ENCODE peak calls at places on chromosomes 2 and 18, in five cellular contexts. One of them, this sample, is unnamed. For H3K9me3, the result is how much of the 10 kb centered on the place peaks cover.

GRCh38 chr2:125837108-125837507 is 818.9 kb upstream of the GYPC start:
- DNase-seq in heart right ventricle: no peak
- DNase-seq in Peyer's patch: no peak
- DNase-seq in cardiac muscle cell: no peak
- DNase-seq in A549: no peak
- DNase-seq in this sample: no peak

GRCh38 chr18:77124452-77124922 is 8.1 kb downstream of the MBP start:
- DNase-seq in heart right ventricle: no peak
- DNase-seq in Peyer's patch: peak
- DNase-seq in cardiac muscle cell: no peak
- DNase-seq in A549: no peak
- DNase-seq in this sample: no peak

GRCh38 chr2:241722896-241723454 is 11.5 kb upstream of the D2HGDH start:
- DNase-seq in heart right ventricle: no peak
- DNase-seq in Peyer's patch: no peak
- DNase-seq in cardiac muscle cell: no peak
- DNase-seq in A549: no peak
- DNase-seq in this sample: no peak

GRCh38 chr2:36800381-36800780 is 103.9 kb downstream of the VIT start:
- DNase-seq in heart right ventricle: no peak
- DNase-seq in Peyer's patch: no peak
- DNase-seq in cardiac muscle cell: no peak
- DNase-seq in A549: no peak
- DNase-seq in this sample: no peak

GRCh38 chr2:124804014-124804940 is 779.2 kb downstream of the CNTNAP5 start:
- DNase-seq in heart right ventricle: no peak
- DNase-seq in Peyer's patch: peak
- DNase-seq in cardiac muscle cell: peak
- DNase-seq in A549: peak
- DNase-seq in this sample: peak

GRCh38 chr2:12636837-12637581 is 79.7 kb upstream of the TRIB2 start:
- DNase-seq in heart right ventricle: no peak
- DNase-seq in Peyer's patch: no peak
- DNase-seq in cardiac muscle cell: peak
- DNase-seq in A549: no peak
- DNase-seq in this sample: no peak

GRCh38 chr2:73766349-73766748 is 13.6 kb downstream of the DUSP11 start:
- DNase-seq in heart right ventricle: no peak
- DNase-seq in Peyer's patch: no peak
- DNase-seq in cardiac muscle cell: no peak
- DNase-seq in A549: no peak
- DNase-seq in this sample: no peak

GRCh38 chr2:147425437-147426038 is 419.3 kb upstream of the ACVR2A start:
- DNase-seq in heart right ventricle: no peak
- DNase-seq in Peyer's patch: no peak
- DNase-seq in cardiac muscle cell: no peak
- DNase-seq in A549: no peak
- DNase-seq in this sample: no peak

GRCh38 chr2:9170458-9171130 is 36.0 kb upstream of the ASAP2 start:
- DNase-seq in heart right ventricle: no peak
- DNase-seq in Peyer's patch: no peak
- DNase-seq in cardiac muscle cell: no peak
- DNase-seq in A549: no peak
- DNase-seq in this sample: no peak

GRCh38 chr18:12750076-12750707 is 47.4 kb downstream of the PSMG2 start:
- DNase-seq in heart right ventricle: no peak
- DNase-seq in Peyer's patch: no peak
- DNase-seq in cardiac muscle cell: no peak
- DNase-seq in A549: no peak
- DNase-seq in this sample: no peak

GRCh38 chr2:26355038-26355995 is 8.7 kb upstream of the ADGRF3 start:
- DNase-seq in heart right ventricle: no peak
- DNase-seq in Peyer's patch: no peak
- DNase-seq in cardiac muscle cell: no peak
- DNase-seq in A549: peak
- DNase-seq in this sample: no peak

GRCh38 chr2:30912056-30912455 is 104.8 kb upstream of the CAPN13 start:
- DNase-seq in heart right ventricle: no peak
- DNase-seq in Peyer's patch: no peak
- DNase-seq in cardiac muscle cell: no peak
- DNase-seq in A549: no peak
- DNase-seq in this sample: no peak

GRCh38 chr2:134728163-134728562 is 9.4 kb upstream of the TMEM163 start:
- DNase-seq in heart right ventricle: no peak
- DNase-seq in Peyer's patch: no peak
- DNase-seq in cardiac muscle cell: no peak
- DNase-seq in A549: no peak
- DNase-seq in this sample: no peak

GRCh38 chr2:162524192-162524591 is 180.3 kb downstream of the GCA start:
- DNase-seq in heart right ventricle: no peak
- DNase-seq in Peyer's patch: no peak
- DNase-seq in cardiac muscle cell: peak
- DNase-seq in A549: no peak
- DNase-seq in this sample: peak

GRCh38 chr2:112625474-112626114 is 20.1 kb upstream of the SLC20A1 start:
- DNase-seq in heart right ventricle: no peak
- DNase-seq in Peyer's patch: no peak
- DNase-seq in cardiac muscle cell: no peak
- DNase-seq in A549: no peak
- DNase-seq in this sample: no peak

GRCh38 chr2:112621792-112622527 is 23.8 kb upstream of the SLC20A1 start:
- DNase-seq in heart right ventricle: no peak
- DNase-seq in Peyer's patch: no peak
- DNase-seq in cardiac muscle cell: no peak
- DNase-seq in A549: no peak
- DNase-seq in this sample: no peak

GRCh38 chr2:112623913-112624777 is 21.6 kb upstream of the SLC20A1 start:
- DNase-seq in heart right ventricle: peak
- DNase-seq in Peyer's patch: peak
- DNase-seq in cardiac muscle cell: no peak
- DNase-seq in A549: no peak
- DNase-seq in this sample: no peak

GRCh38 chr2:112626604-112627059 is 19.1 kb upstream of the SLC20A1 start:
- DNase-seq in heart right ventricle: peak
- DNase-seq in Peyer's patch: peak
- DNase-seq in cardiac muscle cell: peak
- DNase-seq in A549: peak
- DNase-seq in this sample: no peak

GRCh38 chr2:112622528-112622849 is 23.2 kb upstream of the SLC20A1 start:
- DNase-seq in heart right ventricle: no peak
- DNase-seq in Peyer's patch: no peak
- DNase-seq in cardiac muscle cell: no peak
- DNase-seq in A549: no peak
- DNase-seq in this sample: no peak
- H3K4me3 ChIP-seq in heart right ventricle: no peak
- H3K4me3 ChIP-seq in Peyer's patch: no peak
- H3K4me3 ChIP-seq in cardiac muscle cell: no peak
- H3K4me3 ChIP-seq in A549: no peak
- H3K4me3 ChIP-seq in this sample: no peak

GRCh38 chr18:72208920-72209676 is 335.0 kb downstream of the CBLN2 start:
- DNase-seq in heart right ventricle: no peak
- DNase-seq in Peyer's patch: no peak
- DNase-seq in cardiac muscle cell: no peak
- DNase-seq in A549: no peak
- DNase-seq in this sample: no peak

GRCh38 chr18:72206814-72207213 is 337.3 kb downstream of the CBLN2 start:
- DNase-seq in heart right ventricle: no peak
- DNase-seq in Peyer's patch: no peak
- DNase-seq in cardiac muscle cell: peak
- DNase-seq in A549: no peak
- DNase-seq in this sample: no peak

GRCh38 chr18:72207280-72207679 is 336.9 kb downstream of the CBLN2 start:
- DNase-seq in heart right ventricle: no peak
- DNase-seq in Peyer's patch: no peak
- DNase-seq in cardiac muscle cell: peak
- DNase-seq in A549: no peak
- DNase-seq in this sample: no peak
- H3K9me3 ChIP-seq in heart right ventricle: under half
- H3K9me3 ChIP-seq in Peyer's patch: under half
- H3K9me3 ChIP-seq in cardiac muscle cell: under half
- H3K9me3 ChIP-seq in A549: under half
- H3K9me3 ChIP-seq in this sample: under half

GRCh38 chr2:179861777-179862117 is 335 bp upstream of the ZNF385B start:
- DNase-seq in heart right ventricle: no peak
- DNase-seq in Peyer's patch: no peak
- DNase-seq in cardiac muscle cell: peak
- DNase-seq in A549: no peak
- DNase-seq in this sample: no peak
- H3K4me3 ChIP-seq in heart right ventricle: peak
- H3K4me3 ChIP-seq in Peyer's patch: peak
- H3K4me3 ChIP-seq in cardiac muscle cell: peak
- H3K4me3 ChIP-seq in A549: peak
- H3K4me3 ChIP-seq in this sample: peak

GRCh38 chr2:391658-392170 is 103.8 kb upstream of the ALKAL2 start:
- DNase-seq in heart right ventricle: no peak
- DNase-seq in Peyer's patch: no peak
- DNase-seq in cardiac muscle cell: no peak
- DNase-seq in A549: no peak
- DNase-seq in this sample: no peak
- H3K9me3 ChIP-seq in heart right ventricle: under half
- H3K9me3 ChIP-seq in Peyer's patch: under half
- H3K9me3 ChIP-seq in cardiac muscle cell: under half
- H3K9me3 ChIP-seq in A549: under half
- H3K9me3 ChIP-seq in this sample: under half

GRCh38 chr2:238150686-238151085 is 8.1 kb upstream of the ERFE start:
- DNase-seq in heart right ventricle: no peak
- DNase-seq in Peyer's patch: no peak
- DNase-seq in cardiac muscle cell: no peak
- DNase-seq in A549: no peak
- DNase-seq in this sample: no peak
- H3K4me3 ChIP-seq in heart right ventricle: no peak
- H3K4me3 ChIP-seq in Peyer's patch: no peak
- H3K4me3 ChIP-seq in cardiac muscle cell: no peak
- H3K4me3 ChIP-seq in A549: no peak
- H3K4me3 ChIP-seq in this sample: no peak

GRCh38 chr18:79899609-79900435 is 51.6 kb downstream of the SLC66A2 start:
- DNase-seq in heart right ventricle: no peak
- DNase-seq in Peyer's patch: peak
- DNase-seq in cardiac muscle cell: no peak
- DNase-seq in A549: no peak
- DNase-seq in this sample: no peak
- H3K9me3 ChIP-seq in heart right ventricle: under half
- H3K9me3 ChIP-seq in Peyer's patch: under half
- H3K9me3 ChIP-seq in cardiac muscle cell: under half
- H3K9me3 ChIP-seq in A549: under half
- H3K9me3 ChIP-seq in this sample: under half

DNA sequence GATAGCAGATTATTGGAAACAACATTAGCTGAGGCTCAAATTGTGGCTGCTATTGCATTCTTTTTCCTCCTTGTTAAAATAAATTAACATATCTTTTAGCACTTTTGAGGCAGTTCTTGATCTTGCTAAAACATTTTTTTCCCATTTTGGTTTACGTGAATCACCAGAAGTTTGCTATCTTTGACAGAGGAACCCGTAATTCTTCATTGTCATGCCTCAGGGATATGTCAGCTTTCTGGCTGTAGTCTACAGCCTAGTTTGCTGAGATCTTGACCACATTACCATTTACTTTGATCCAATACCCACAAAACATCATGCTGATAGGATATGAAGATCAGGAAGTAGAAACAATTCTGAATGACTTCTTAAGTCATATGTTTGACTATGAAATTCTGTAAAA is 25.1 kb upstream of the FANCL start:
- DNase-seq in heart right ventricle: no peak
- DNase-seq in Peyer's patch: no peak
- DNase-seq in cardiac muscle cell: no peak
- DNase-seq in A549: no peak
- DNase-seq in this sample: no peak
- H3K4me3 ChIP-seq in heart right ventricle: no peak
- H3K4me3 ChIP-seq in Peyer's patch: no peak
- H3K4me3 ChIP-seq in cardiac muscle cell: no peak
- H3K4me3 ChIP-seq in A549: no peak
- H3K4me3 ChIP-seq in this sample: no peak